ENCODE peak calls at places on chromosome 14, in ten cellular contexts. One of them, this sample, is unnamed.

GRCh38 chr14:99936056-99936455 is 129.2 kb upstream of the EVL start:
- DNase-seq in OCI-LY7: no peak
- DNase-seq in CD8-positive, alpha-beta memory T cell: no peak
- DNase-seq in KG1: no peak
- DNase-seq in H54: peak; percentile 30
- DNase-seq in HFFc6: no peak
- DNase-seq in dermis blood vessel endothelial cell: no peak
- DNase-seq in cardiac muscle cell: no peak
- DNase-seq in NCI-H146: no peak
- DNase-seq in ureter: peak; percentile 40
- DNase-seq in this sample: no peak

GRCh38 chr14:75002392-75003249 is at the start of gene EIF2B2:
- DNase-seq in CD8-positive, alpha-beta memory T cell: peak; percentile 99
- DNase-seq in dermis blood vessel endothelial cell: peak; percentile 97
- DNase-seq in ureter: peak; percentile 99
- DNase-seq in HFFc6: peak; percentile 93
- DNase-seq in cardiac muscle cell: peak; percentile 98
- DNase-seq in OCI-LY7: peak; percentile 99
- DNase-seq in NCI-H146: peak; percentile 92
- DNase-seq in H54: peak; percentile 70
- DNase-seq in KG1: peak; percentile 93
- DNase-seq in this sample: peak; percentile 95

GRCh38 chr14:59107819-59108218 is 80.6 kb upstream of the DAAM1 start:
- DNase-seq in CD8-positive, alpha-beta memory T cell: no peak
- DNase-seq in HFFc6: no peak
- DNase-seq in OCI-LY7: peak; percentile 90
- DNase-seq in dermis blood vessel endothelial cell: no peak
- DNase-seq in KG1: no peak
- DNase-seq in cardiac muscle cell: no peak
- DNase-seq in NCI-H146: no peak
- DNase-seq in ureter: no peak
- DNase-seq in H54: no peak
- DNase-seq in this sample: peak; percentile 95

GRCh38 chr14:54814076-54814475 is 88.5 kb downstream of the GCH1 start:
- DNase-seq in CD8-positive, alpha-beta memory T cell: no peak
- DNase-seq in HFFc6: no peak
- DNase-seq in cardiac muscle cell: no peak
- DNase-seq in KG1: no peak
- DNase-seq in OCI-LY7: peak; percentile 35
- DNase-seq in H54: peak; percentile 13
- DNase-seq in NCI-H146: no peak
- DNase-seq in ureter: no peak
- DNase-seq in dermis blood vessel endothelial cell: no peak
- DNase-seq in this sample: peak; percentile 18

GRCh38 chr14:51593397-51593796 is 58.3 kb upstream of the FRMD6 start:
- DNase-seq in CD8-positive, alpha-beta memory T cell: no peak
- DNase-seq in cardiac muscle cell: no peak
- DNase-seq in OCI-LY7: no peak
- DNase-seq in ureter: no peak
- DNase-seq in H54: no peak
- DNase-seq in dermis blood vessel endothelial cell: no peak
- DNase-seq in NCI-H146: no peak
- DNase-seq in HFFc6: no peak
- DNase-seq in KG1: no peak
- DNase-seq in this sample: peak; percentile 58

GRCh38 chr14:21825147-21825743 is 151.6 kb upstream of the OR4E1 start:
- DNase-seq in ureter: no peak
- DNase-seq in OCI-LY7: peak; percentile 58
- DNase-seq in cardiac muscle cell: peak; percentile 53
- DNase-seq in CD8-positive, alpha-beta memory T cell: peak; percentile 34
- DNase-seq in dermis blood vessel endothelial cell: peak; percentile 53
- DNase-seq in HFFc6: no peak
- DNase-seq in NCI-H146: no peak
- DNase-seq in KG1: peak; percentile 15
- DNase-seq in H54: peak; percentile 5
- DNase-seq in this sample: peak; percentile 6

GRCh38 chr14:25908707-25909106 is 689.1 kb downstream of the NOVA1 start:
- DNase-seq in NCI-H146: peak; percentile 88
- DNase-seq in H54: no peak
- DNase-seq in CD8-positive, alpha-beta memory T cell: no peak
- DNase-seq in cardiac muscle cell: no peak
- DNase-seq in OCI-LY7: no peak
- DNase-seq in ureter: no peak
- DNase-seq in HFFc6: no peak
- DNase-seq in KG1: no peak
- DNase-seq in dermis blood vessel endothelial cell: no peak
- DNase-seq in this sample: no peak

GRCh38 chr14:62673014-62673727 is 372.1 kb downstream of the KCNH5 start:
- DNase-seq in CD8-positive, alpha-beta memory T cell: no peak
- DNase-seq in H54: no peak
- DNase-seq in KG1: no peak
- DNase-seq in ureter: no peak
- DNase-seq in dermis blood vessel endothelial cell: no peak
- DNase-seq in cardiac muscle cell: no peak
- DNase-seq in HFFc6: no peak
- DNase-seq in OCI-LY7: no peak
- DNase-seq in NCI-H146: no peak
- DNase-seq in this sample: no peak

GRCh38 chr14:54348923-54349615 is 47.7 kb upstream of the CDKN3 start:
- DNase-seq in KG1: no peak
- DNase-seq in OCI-LY7: no peak
- DNase-seq in dermis blood vessel endothelial cell: no peak
- DNase-seq in NCI-H146: no peak
- DNase-seq in ureter: no peak
- DNase-seq in CD8-positive, alpha-beta memory T cell: no peak
- DNase-seq in cardiac muscle cell: no peak
- DNase-seq in H54: no peak
- DNase-seq in HFFc6: no peak
- DNase-seq in this sample: peak; percentile 49

GRCh38 chr14:86654558-86655184 is 1124.7 kb downstream of the FLRT2 start:
- DNase-seq in ureter: peak; percentile 50
- DNase-seq in cardiac muscle cell: peak; percentile 82
- DNase-seq in KG1: peak; percentile 73
- DNase-seq in OCI-LY7: peak; percentile 49
- DNase-seq in dermis blood vessel endothelial cell: peak; percentile 23
- DNase-seq in HFFc6: peak; percentile 16
- DNase-seq in NCI-H146: peak; percentile 44
- DNase-seq in H54: no peak
- DNase-seq in CD8-positive, alpha-beta memory T cell: no peak
- DNase-seq in this sample: peak; percentile 65

GRCh38 chr14:35944847-35945246 is 118.7 kb downstream of the BRMS1L start:
- DNase-seq in H54: no peak
- DNase-seq in OCI-LY7: peak; percentile 49
- DNase-seq in HFFc6: no peak
- DNase-seq in dermis blood vessel endothelial cell: peak; percentile 2
- DNase-seq in cardiac muscle cell: no peak
- DNase-seq in ureter: no peak
- DNase-seq in KG1: no peak
- DNase-seq in CD8-positive, alpha-beta memory T cell: no peak
- DNase-seq in NCI-H146: peak; percentile 28
- DNase-seq in this sample: no peak

GRCh38 chr14:23694085-23694975 is 58.2 kb downstream of the DHRS2 start:
- DNase-seq in H54: no peak
- DNase-seq in cardiac muscle cell: peak; percentile 85
- DNase-seq in OCI-LY7: no peak
- DNase-seq in CD8-positive, alpha-beta memory T cell: no peak
- DNase-seq in KG1: no peak
- DNase-seq in NCI-H146: no peak
- DNase-seq in dermis blood vessel endothelial cell: no peak
- DNase-seq in HFFc6: no peak
- DNase-seq in ureter: peak; percentile 52
- DNase-seq in this sample: no peak

GRCh38 chr14:25882899-25883298 is 714.9 kb downstream of the NOVA1 start:
- DNase-seq in KG1: no peak
- DNase-seq in NCI-H146: no peak
- DNase-seq in H54: no peak
- DNase-seq in OCI-LY7: no peak
- DNase-seq in CD8-positive, alpha-beta memory T cell: no peak
- DNase-seq in dermis blood vessel endothelial cell: no peak
- DNase-seq in ureter: no peak
- DNase-seq in cardiac muscle cell: no peak
- DNase-seq in HFFc6: no peak
- DNase-seq in this sample: no peak

This sample was measured in LHCN-M2.